ENCODE peak calls at places on chromosomes 5 and 9, in five cellular contexts. One of them, this sample, is unnamed.

GRCh38 chr9:119938871-119939270 is 569.6 kb upstream of the BRINP1 start:
- DNase-seq in HL-60: no peak
- DNase-seq in thyroid gland: no peak
- DNase-seq in cardiac fibroblast: no peak
- DNase-seq in pancreas: no peak
- DNase-seq in this sample: no peak

GRCh38 chr5:140075371-140075770 is 32.3 kb upstream of the NRG2 start:
- DNase-seq in HL-60: no peak
- DNase-seq in pancreas: no peak
- DNase-seq in thyroid gland: no peak
- DNase-seq in cardiac fibroblast: peak; percentile 48
- DNase-seq in this sample: no peak

GRCh38 chr5:65800775-65801174 is 78.8 kb downstream of the NLN start:
- DNase-seq in HL-60: no peak
- DNase-seq in pancreas: no peak
- DNase-seq in cardiac fibroblast: peak; percentile 28
- DNase-seq in thyroid gland: no peak
- DNase-seq in this sample: no peak

GRCh38 chr5:59660737-59661136 is 232.8 kb downstream of the PDE4D start:
- DNase-seq in pancreas: no peak
- DNase-seq in thyroid gland: no peak
- DNase-seq in HL-60: no peak
- DNase-seq in cardiac fibroblast: peak; percentile 59
- DNase-seq in this sample: no peak

GRCh38 chr5:322281-322941 is 897 bp downstream of the AHRR start:
- DNase-seq in HL-60: no peak
- DNase-seq in thyroid gland: no peak
- DNase-seq in pancreas: peak; percentile 72
- DNase-seq in cardiac fibroblast: peak; percentile 26
- DNase-seq in this sample: no peak

GRCh38 chr5:179380211-179381035 is 35.2 kb upstream of the ADAMTS2 start:
- DNase-seq in thyroid gland: no peak
- DNase-seq in HL-60: no peak
- DNase-seq in pancreas: no peak
- DNase-seq in cardiac fibroblast: no peak
- DNase-seq in this sample: no peak

GRCh38 chr5:147017621-147018020 is 139.1 kb upstream of the PPP2R2B start:
- DNase-seq in HL-60: no peak
- DNase-seq in thyroid gland: no peak
- DNase-seq in pancreas: no peak
- DNase-seq in cardiac fibroblast: no peak
- DNase-seq in this sample: no peak

GRCh38 chr5:158514353-158514960 is 585.3 kb downstream of the EBF1 start:
- DNase-seq in cardiac fibroblast: peak; percentile 87
- DNase-seq in HL-60: no peak
- DNase-seq in thyroid gland: no peak
- DNase-seq in pancreas: no peak
- DNase-seq in this sample: no peak

GRCh38 chr5:128349044-128349629 is 188.9 kb downstream of the FBN2 start:
- DNase-seq in cardiac fibroblast: peak; percentile 6
- DNase-seq in pancreas: no peak
- DNase-seq in HL-60: no peak
- DNase-seq in thyroid gland: no peak
- DNase-seq in this sample: no peak

GRCh38 chr5:147803941-147804717 is 21.6 kb upstream of the JAKMIP2 start:
- DNase-seq in HL-60: no peak
- DNase-seq in thyroid gland: no peak
- DNase-seq in cardiac fibroblast: no peak
- DNase-seq in pancreas: no peak
- DNase-seq in this sample: no peak

GRCh38 chr5:148829734-148830133 is 3.3 kb downstream of the ADRB2 start:
- DNase-seq in cardiac fibroblast: no peak
- DNase-seq in thyroid gland: peak; percentile 5
- DNase-seq in pancreas: no peak
- DNase-seq in HL-60: no peak
- DNase-seq in this sample: no peak

GRCh38 chr9:90141723-90142122 is 500.9 kb downstream of the DIRAS2 start:
- DNase-seq in HL-60: no peak
- DNase-seq in thyroid gland: no peak
- DNase-seq in pancreas: no peak
- DNase-seq in cardiac fibroblast: peak; percentile 40
- DNase-seq in this sample: no peak
- TF ChIP-seq CTCF in HL-60: peak; percentile 41
- TF ChIP-seq CTCF in thyroid gland: peak; percentile 57
- TF ChIP-seq CTCF in pancreas: peak; percentile 46
- TF ChIP-seq CTCF in cardiac fibroblast: peak; percentile 45
- TF ChIP-seq CTCF in this sample: peak; percentile 59

DNA sequence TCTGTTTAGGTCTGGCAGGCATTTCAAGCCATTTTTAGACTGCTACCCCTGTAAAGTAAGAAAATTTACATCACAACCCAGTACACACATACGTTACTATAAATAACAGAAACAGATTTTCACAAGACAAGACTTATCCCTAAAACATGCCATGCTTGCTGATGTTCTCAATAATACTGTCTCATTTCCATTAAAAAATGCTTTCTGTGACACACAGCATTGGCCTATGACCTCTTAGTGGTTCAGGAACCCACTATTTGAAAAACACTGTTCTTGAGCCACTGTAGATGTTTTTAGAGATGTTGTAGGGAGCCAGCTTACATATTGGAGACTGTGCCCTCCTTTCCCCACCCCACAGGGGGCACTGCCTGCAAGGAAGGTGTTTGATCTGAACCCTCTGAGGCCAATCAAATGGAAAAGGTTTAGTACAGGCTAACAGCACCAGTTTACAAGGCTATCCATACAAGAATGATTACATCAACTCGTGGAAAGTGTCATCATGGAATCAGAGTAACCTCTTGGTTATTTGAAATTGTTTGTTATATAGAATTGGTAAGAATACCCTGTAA is 30.8 kb downstream of the ZSWIM6 start:
- DNase-seq in HL-60: no peak
- DNase-seq in pancreas: no peak
- DNase-seq in cardiac fibroblast: peak; percentile 28
- DNase-seq in thyroid gland: no peak
- DNase-seq in this sample: no peak
- TF ChIP-seq CTCF in HL-60: no peak
- TF ChIP-seq CTCF in pancreas: no peak
- TF ChIP-seq CTCF in cardiac fibroblast: peak; percentile 31
- TF ChIP-seq CTCF in thyroid gland: peak; percentile 15
- TF ChIP-seq CTCF in this sample: no peak

GRCh38 chr5:104412649-104413240 is 850.2 kb upstream of the NUDT12 start:
- DNase-seq in cardiac fibroblast: peak; percentile 23
- DNase-seq in pancreas: no peak
- DNase-seq in HL-60: no peak
- DNase-seq in thyroid gland: no peak
- DNase-seq in this sample: peak; percentile 15
- TF ChIP-seq CTCF in cardiac fibroblast: peak; percentile 35
- TF ChIP-seq CTCF in pancreas: no peak
- TF ChIP-seq CTCF in HL-60: peak; percentile 34
- TF ChIP-seq CTCF in thyroid gland: peak; percentile 26
- TF ChIP-seq CTCF in this sample: peak; percentile 50

DNA sequence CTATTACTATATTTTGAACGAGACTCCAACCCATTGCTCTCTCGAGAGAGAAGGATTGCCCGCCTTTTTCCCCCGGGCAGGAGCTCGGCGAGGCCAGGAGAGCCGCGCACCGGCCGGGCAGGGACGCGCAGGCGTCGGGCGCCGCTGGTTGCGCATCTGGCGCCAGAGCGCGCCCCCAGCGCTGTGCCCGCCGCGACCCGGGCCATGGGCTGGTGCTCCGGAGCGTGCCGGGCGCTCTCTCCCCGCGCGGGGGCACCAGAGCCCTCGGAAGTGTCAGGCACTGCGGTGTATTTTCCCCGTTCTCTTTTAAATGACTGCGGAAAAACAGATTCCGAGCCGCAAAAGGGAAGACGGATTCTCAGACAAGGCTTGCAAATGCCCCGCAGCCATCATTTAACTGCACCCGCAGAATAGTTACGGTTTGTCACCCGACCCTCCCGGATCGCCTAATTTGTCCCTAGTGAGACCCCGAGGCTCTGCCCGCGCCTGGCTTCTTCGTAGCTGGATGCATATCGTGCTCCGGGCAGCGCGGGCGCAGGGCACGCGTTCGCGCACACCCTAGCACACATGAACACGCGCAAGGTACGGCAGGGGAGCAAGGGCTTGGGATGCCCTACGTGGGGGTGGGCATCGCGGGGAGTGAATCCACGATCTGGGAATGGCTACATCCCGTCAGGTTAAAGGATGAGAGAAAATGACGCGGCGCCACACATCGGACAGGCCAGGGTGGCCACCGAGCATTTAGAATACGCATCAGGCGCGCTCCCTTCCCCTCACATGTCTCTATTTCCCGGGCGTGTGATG is 1.1 kb upstream of the NTRK2 start:
- DNase-seq in thyroid gland: peak; percentile 92
- DNase-seq in cardiac fibroblast: peak; percentile 58
- DNase-seq in HL-60: peak; percentile 31
- DNase-seq in pancreas: peak; percentile 74
- DNase-seq in this sample: peak; percentile 90
- TF ChIP-seq CTCF in thyroid gland: peak; percentile 83
- TF ChIP-seq CTCF in cardiac fibroblast: peak; percentile 15
- TF ChIP-seq CTCF in HL-60: peak; percentile 22
- TF ChIP-seq CTCF in pancreas: peak; percentile 44
- TF ChIP-seq CTCF in this sample: peak; percentile 62

GRCh38 chr9:32378496-32378895 is 5.9 kb upstream of the ACO1 start:
- DNase-seq in HL-60: peak; percentile 30
- DNase-seq in thyroid gland: peak; percentile 22
- DNase-seq in cardiac fibroblast: peak; percentile 88
- DNase-seq in pancreas: no peak
- DNase-seq in this sample: peak; percentile 21
- TF ChIP-seq CTCF in HL-60: peak; percentile 30
- TF ChIP-seq CTCF in thyroid gland: peak; percentile 70
- TF ChIP-seq CTCF in cardiac fibroblast: peak; percentile 89
- TF ChIP-seq CTCF in pancreas: peak; percentile 46
- TF ChIP-seq CTCF in this sample: peak; percentile 75

GRCh38 chr9:130433168-130433946 is 11.4 kb upstream of the ASS1 start:
- DNase-seq in thyroid gland: peak; percentile 61
- DNase-seq in pancreas: peak; percentile 74
- DNase-seq in cardiac fibroblast: peak; percentile 31
- DNase-seq in HL-60: no peak
- DNase-seq in this sample: peak; percentile 85
- TF ChIP-seq CTCF in thyroid gland: peak; percentile 80
- TF ChIP-seq CTCF in pancreas: peak; percentile 57
- TF ChIP-seq CTCF in cardiac fibroblast: peak; percentile 28
- TF ChIP-seq CTCF in HL-60: peak; percentile 15
- TF ChIP-seq CTCF in this sample: peak; percentile 76

GRCh38 chr5:165161204-165161603 is 1655.8 kb downstream of the MAT2B start:
- DNase-seq in cardiac fibroblast: no peak
- DNase-seq in pancreas: no peak
- DNase-seq in thyroid gland: no peak
- DNase-seq in HL-60: no peak
- DNase-seq in this sample: no peak
- TF ChIP-seq CTCF in cardiac fibroblast: no peak
- TF ChIP-seq CTCF in pancreas: no peak
- TF ChIP-seq CTCF in thyroid gland: no peak
- TF ChIP-seq CTCF in HL-60: no peak
- TF ChIP-seq CTCF in this sample: peak; percentile 25

DNA sequence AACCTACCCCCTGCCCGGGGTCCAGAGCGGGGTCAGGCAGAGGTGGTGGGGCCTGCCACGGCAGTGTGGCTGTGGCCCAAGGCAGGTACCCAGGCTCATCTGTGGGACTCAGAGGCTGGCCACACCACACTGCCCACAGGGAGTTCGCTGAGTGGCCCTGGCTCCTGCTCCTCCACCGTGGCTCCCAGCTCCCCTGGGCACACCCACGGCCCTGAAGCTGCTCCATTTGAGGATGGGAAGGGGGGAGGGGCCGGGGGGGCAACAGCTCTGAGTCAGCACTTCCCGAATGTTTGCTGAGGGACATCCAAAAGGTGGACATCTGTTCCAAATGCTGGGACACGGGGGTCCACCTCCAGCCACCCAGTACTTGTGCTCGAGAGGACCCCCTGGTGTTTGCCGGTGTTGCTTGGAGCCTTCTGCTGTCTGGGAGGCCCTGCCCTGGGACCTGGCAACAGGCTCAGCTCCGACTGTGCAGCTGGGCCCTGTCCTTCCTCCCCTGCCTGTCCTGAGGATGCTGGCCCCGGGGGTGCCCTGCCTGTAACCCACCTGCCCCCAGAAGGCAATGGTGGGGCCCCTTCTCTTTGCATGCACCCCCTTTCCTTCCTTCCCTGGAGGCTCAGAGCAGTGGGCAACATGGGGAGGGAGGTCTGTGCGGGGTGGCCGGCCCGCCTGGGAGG is 2.5 kb upstream of the NRARP start:
- DNase-seq in thyroid gland: no peak
- DNase-seq in pancreas: peak; percentile 77
- DNase-seq in cardiac fibroblast: no peak
- DNase-seq in HL-60: no peak
- DNase-seq in this sample: peak; percentile 42
- TF ChIP-seq CTCF in thyroid gland: no peak
- TF ChIP-seq CTCF in pancreas: no peak
- TF ChIP-seq CTCF in cardiac fibroblast: peak; percentile 15
- TF ChIP-seq CTCF in HL-60: no peak
- TF ChIP-seq CTCF in this sample: no peak

GRCh38 chr9:116323571-116323970 is 170.0 kb downstream of the PAPPA start:
- DNase-seq in thyroid gland: no peak
- DNase-seq in cardiac fibroblast: no peak
- DNase-seq in HL-60: no peak
- DNase-seq in pancreas: no peak
- DNase-seq in this sample: no peak
- TF ChIP-seq CTCF in thyroid gland: no peak
- TF ChIP-seq CTCF in cardiac fibroblast: no peak
- TF ChIP-seq CTCF in HL-60: no peak
- TF ChIP-seq CTCF in pancreas: no peak
- TF ChIP-seq CTCF in this sample: no peak

GRCh38 chr9:131698715-131699053 is 41.2 kb downstream of the RAPGEF1 start:
- DNase-seq in thyroid gland: no peak
- DNase-seq in HL-60: no peak
- DNase-seq in pancreas: no peak
- DNase-seq in cardiac fibroblast: no peak
- DNase-seq in this sample: no peak

GRCh38 chr9:131696163-131696439 is 43.8 kb downstream of the RAPGEF1 start:
- DNase-seq in HL-60: no peak
- DNase-seq in thyroid gland: no peak
- DNase-seq in cardiac fibroblast: no peak
- DNase-seq in pancreas: no peak
- DNase-seq in this sample: no peak

GRCh38 chr9:131695366-131696162 is 44.3 kb downstream of the RAPGEF1 start:
- DNase-seq in cardiac fibroblast: no peak
- DNase-seq in pancreas: no peak
- DNase-seq in HL-60: no peak
- DNase-seq in thyroid gland: no peak
- DNase-seq in this sample: no peak

GRCh38 chr9:131697908-131698714 is 41.8 kb downstream of the RAPGEF1 start:
- DNase-seq in thyroid gland: peak; percentile 29
- DNase-seq in HL-60: no peak
- DNase-seq in cardiac fibroblast: no peak
- DNase-seq in pancreas: no peak
- DNase-seq in this sample: no peak

GRCh38 chr9:131697097-131697496 is 42.8 kb downstream of the RAPGEF1 start:
- DNase-seq in pancreas: no peak
- DNase-seq in thyroid gland: peak; percentile 96
- DNase-seq in HL-60: no peak
- DNase-seq in cardiac fibroblast: peak; percentile 36
- DNase-seq in this sample: peak; percentile 23
- TF ChIP-seq CTCF in pancreas: no peak
- TF ChIP-seq CTCF in thyroid gland: peak; percentile 30
- TF ChIP-seq CTCF in HL-60: no peak
- TF ChIP-seq CTCF in cardiac fibroblast: peak; percentile 15
- TF ChIP-seq CTCF in this sample: no peak